ENCODE peak calls at places on chromosomes 1 and 21, in nine cellular contexts. O, E, K, G, H, F, T, Y and R are unnamed samples.

GRCh38 chr1:41626616-41627375 is 142.3 kb upstream of the EDN2 start:
- DNase-seq in H (no peak), F (peak), T (peak), Y (no peak), O (no peak), E (no peak), K (no peak), G (no peak), R (peak)

GRCh38 chr1:235843458-235843857 is 23.2 kb downstream of the LYST start:
- DNase-seq in K (no peak), G (peak), E (peak), T (no peak), O (no peak), H (no peak), F (peak), Y (no peak), R (no peak)

GRCh38 chr1:14217384-14217783 is 381.1 kb upstream of the KAZN start:
- DNase-seq in E (no peak), O (no peak), H (no peak), T (no peak), G (no peak), K (no peak), F (no peak), Y (no peak), R (no peak)

GRCh38 chr1:78492376-78492950 is 1.7 kb downstream of the PTGFR start:
- DNase-seq in H (no peak), Y (no peak), E (no peak), F (no peak), T (no peak), G (no peak), O (no peak), K (no peak), R (no peak)

GRCh38 chr1:51443555-51443954 is 75.5 kb downstream of the EPS15 start:
- DNase-seq in E (no peak), F (no peak), H (no peak), T (no peak), K (no peak), G (no peak), O (no peak), Y (no peak), R (no peak)

GRCh38 chr1:202127836-202128622 is 5.3 kb downstream of the GPR37L1 start:
- DNase-seq in G (no peak), Y (no peak), T (no peak), E (no peak), F (no peak), H (no peak), K (no peak), O (no peak), R (no peak)

GRCh38 chr1:39688706-39689105 is 2.5 kb downstream of the HPCAL4 start:
- DNase-seq in F (peak), K (no peak), H (no peak), E (no peak), Y (no peak), T (no peak), G (no peak), O (no peak), R (no peak)

GRCh38 chr1:94962745-94963265 is 35.9 kb upstream of the CNN3 start:
- DNase-seq in G (no peak), F (peak), K (no peak), O (peak), H (no peak), T (no peak), Y (no peak), E (peak), R (no peak)

GRCh38 chr1:165773324-165773965 is 4.8 kb upstream of the TMCO1 start:
- DNase-seq in G (no peak), E (no peak), K (no peak), Y (no peak), T (no peak), H (peak), O (no peak), F (peak), R (no peak)

GRCh38 chr21:37368536-37369279 is 2.1 kb downstream of the DYRK1A start:
- DNase-seq in H (no peak), E (no peak), F (peak), G (no peak), T (no peak), Y (no peak), O (no peak), K (no peak), R (peak)

GRCh38 chr1:154987326-154987725 is 4.2 kb downstream of the FLAD1 start:
- DNase-seq in G (no peak), F (no peak), K (no peak), E (no peak), T (no peak), Y (no peak), H (no peak), O (no peak), R (no peak)

GRCh38 chr1:2982615-2983318 is 38.5 kb upstream of the ACTRT2 start:
- DNase-seq in G (no peak), E (no peak), Y (no peak), O (no peak), H (no peak), K (no peak), F (no peak), T (no peak), R (no peak)

GRCh38 chr1:54681396-54681795 is 34.3 kb upstream of the TTC4 start:
- DNase-seq in K (no peak), F (peak), Y (no peak), T (no peak), G (peak), H (no peak), O (no peak), E (no peak), R (no peak)

GRCh38 chr1:213622365-213623087 is 365.2 kb upstream of the PROX1 start:
- DNase-seq in G (no peak), Y (no peak), H (no peak), O (no peak), T (no peak), E (peak), K (no peak), F (no peak), R (no peak)

GRCh38 chr1:223210786-223211115 is 67.7 kb upstream of the TLR5 start:
- DNase-seq in G (no peak), E (no peak), K (no peak), Y (no peak), H (no peak), T (no peak), F (no peak), O (no peak), R (no peak)

GRCh38 chr1:53525595-53525994 is 66.4 kb downstream of the DMRTB1 start:
- DNase-seq in H (no peak), K (no peak), F (peak), G (no peak), O (no peak), E (no peak), Y (no peak), T (no peak), R (no peak)

GRCh38 chr1:222634180-222635013 is 16.5 kb downstream of the MIA3 start:
- DNase-seq in H (peak), O (no peak), K (peak), G (peak), F (peak), Y (peak), E (peak), T (peak), R (peak)

GRCh38 chr1:230176871-230177411 is 109.9 kb downstream of the GALNT2 start:
- DNase-seq in H (no peak), F (no peak), G (no peak), T (peak), O (peak), K (no peak), Y (no peak), E (no peak), R (no peak)

GRCh38 chr1:228303596-228303995 is 95.8 kb downstream of the OBSCN start:
- DNase-seq in T (no peak), F (no peak), K (no peak), Y (no peak), E (no peak), O (peak), H (no peak), G (no peak), R (no peak)

GRCh38 chr1:230824571-230825060 is 43.7 kb downstream of the C1orf198 start:
- DNase-seq in K (no peak), H (no peak), T (peak), O (no peak), G (no peak), E (no peak), F (peak), Y (no peak), R (no peak)

GRCh38 chr1:214827883-214828282 is 224.9 kb downstream of the CENPF start:
- DNase-seq in F (no peak), G (no peak), E (no peak), K (no peak), Y (no peak), H (no peak), T (no peak), O (no peak), R (no peak)

GRCh38 chr1:5681654-5682053 is 310.6 kb downstream of the NPHP4 start:
- DNase-seq in F (no peak), H (no peak), T (no peak), K (no peak), E (no peak), G (no peak), Y (no peak), O (no peak), R (no peak)

GRCh38 chr1:158008630-158009029 is 15.2 kb downstream of the KIRREL1 start:
- DNase-seq in Y (no peak), H (no peak), O (no peak), T (no peak), F (no peak), G (no peak), K (no peak), E (no peak), R (no peak)

GRCh38 chr1:230682274-230682673 is 31.6 kb downstream of the AGT start:
- DNase-seq in K (no peak), T (no peak), G (no peak), F (no peak), Y (no peak), E (no peak), H (no peak), O (no peak), R (no peak)